ENCODE peak calls at places on chromosomes 2 and 18, in nine cellular contexts. Z, B, E, G, T, X, D, N and C are unnamed samples.
A peak's percentile ranks its signal among the peaks of the same experiment; 100 is the strongest.

GRCh38 chr2:152335016-152335850 is at the start of gene FMNL2:
- DNase-seq in N (peak; percentile 64), B (peak; percentile 10), T (peak; percentile 70), Z (peak; percentile 74), X (peak; percentile 82), G (peak; percentile 63), E (peak; percentile 87), D (peak; percentile 88), C (no peak)

GRCh38 chr2:174753038-174753633 is 11.1 kb downstream of the CHRNA1 start:
- DNase-seq in N (no peak), G (no peak), B (no peak), T (no peak), X (no peak), Z (no peak), E (peak; percentile 21), D (peak; percentile 70), C (no peak)

GRCh38 chr18:59096098-59096779 is 43.4 kb upstream of the SEC11C start:
- DNase-seq in G (peak; percentile 50), X (no peak), N (no peak), B (no peak), E (no peak), Z (no peak), T (peak; percentile 100), D (no peak), C (no peak)

GRCh38 chr2:240224676-240225075 is 84.2 kb upstream of the OTOS start:
- DNase-seq in X (no peak), Z (no peak), G (no peak), T (no peak), N (no peak), E (no peak), B (no peak), D (no peak), C (no peak)

GRCh38 chr2:84879595-84880394 is 1.1 kb downstream of the TRABD2A start:
- DNase-seq in X (no peak), N (peak; percentile 62), Z (peak; percentile 64), G (no peak), T (no peak), D (no peak), E (no peak), B (peak; percentile 28), C (no peak)

GRCh38 chr2:53768233-53768542 is 584 bp downstream of the CHAC2 start:
- DNase-seq in Z (peak; percentile 63), E (no peak), T (no peak), G (peak; percentile 57), X (no peak), N (no peak), B (peak; percentile 79), D (no peak), C (no peak)

GRCh38 chr2:146317959-146318358 is 1526.9 kb upstream of the ACVR2A start:
- DNase-seq in X (no peak), E (no peak), D (no peak), T (no peak), N (no peak), B (no peak), G (no peak), Z (no peak), C (no peak)

GRCh38 chr18:58069721-58070292 is 25.8 kb downstream of the NEDD4L start:
- DNase-seq in Z (no peak), X (no peak), N (no peak), E (no peak), D (no peak), G (no peak), B (no peak), T (no peak), C (no peak)